ENCODE peak calls at places on chromosome 2, in six cellular contexts. C is NCI-H1092, Y is brain microvascular endothelial cell, U is LoVo, O is T-helper 2 cell, F is NT2/D1. T is an unnamed sample.

GRCh38 chr2:12428786-12429185 is 287.9 kb upstream of the TRIB2 start:
- DNase-seq in C (no peak), Y (no peak), U (no peak), O (no peak), F (peak; percentile 16), T (no peak)

GRCh38 chr2:151632993-151633592 is 101.2 kb downstream of the NEB start:
- DNase-seq in C (no peak), Y (no peak), U (peak; percentile 3), O (no peak), F (no peak), T (no peak)

GRCh38 chr2:201643216-201643651 is at the start of gene TMEM237:
- DNase-seq in C (no peak), Y (no peak), U (peak; percentile 24), O (peak; percentile 49), F (no peak), T (peak; percentile 26)

GRCh38 chr2:236684534-236685256 is 115.1 kb downstream of the ACKR3 start:
- DNase-seq in C (no peak), Y (no peak), U (no peak), O (no peak), F (no peak), T (no peak)

GRCh38 chr2:38438536-38439225 is 61.6 kb upstream of the ATL2 start:
- DNase-seq in C (no peak), Y (no peak), U (no peak), O (no peak), F (no peak), T (no peak)

GRCh38 chr2:128732976-128733431 is 414.3 kb upstream of the HS6ST1 start:
- DNase-seq in C (no peak), Y (peak; percentile 91), U (no peak), O (no peak), F (no peak), T (no peak)

GRCh38 chr2:73023497-73023896 is 48.0 kb downstream of the SFXN5 start:
- DNase-seq in C (no peak), Y (no peak), U (no peak), O (no peak), F (no peak), T (no peak)

GRCh38 chr2:64645014-64645418 is 8.7 kb downstream of the SERTAD2 start:
- DNase-seq in C (no peak), Y (peak; percentile 68), U (no peak), O (no peak), F (peak; percentile 83), T (peak; percentile 80)

GRCh38 chr2:64404743-64405142 is 49.2 kb upstream of the LGALSL start:
- DNase-seq in C (no peak), Y (no peak), U (no peak), O (no peak), F (no peak), T (peak; percentile 67)

T was measured in neuronal stem cell.